ENCODE peak calls at places on chromosomes 12 and 14, in nine cellular contexts. N, I, F, Q, H, L, Y, G and S are unnamed samples. For H3K4me1 and H3K36me3, the result is how much of the 10 kb centered on the place peaks cover.

GRCh38 chr12:129089576-129089975 is 236.3 kb downstream of the GLT1D1 start:
- DNase-seq in N (no peak), I (no peak), F (no peak), Q (no peak), H (no peak), L (no peak), Y (no peak), G (no peak), S (no peak)

GRCh38 chr14:99734406-99735051 is 50.4 kb downstream of the CYP46A1 start:
- DNase-seq in N (no peak), I (peak), F (peak), Q (peak), H (no peak), L (peak), Y (peak), G (no peak), S (no peak)

GRCh38 chr12:16165506-16165905 is 112.0 kb downstream of the SLC15A5 start:
- DNase-seq in N (peak), I (peak), F (peak), Q (no peak), H (peak), L (peak), Y (no peak), G (no peak), S (no peak)

GRCh38 chr12:20624718-20625117 is 70.4 kb upstream of the SLCO1C1 start:
- DNase-seq in N (no peak), I (no peak), F (no peak), Q (no peak), H (peak), L (no peak), Y (no peak), G (no peak), S (no peak)

GRCh38 chr14:54420478-54421116 is 20.6 kb downstream of the CNIH1 start:
- DNase-seq in N (peak), I (no peak), F (peak), Q (no peak), H (peak), L (peak), Y (no peak), G (peak), S (no peak)

GRCh38 chr14:95157987-95158712 is 821 bp upstream of the DICER1 start:
- DNase-seq in N (no peak), I (no peak), F (no peak), Q (peak), H (no peak), L (no peak), Y (no peak), G (peak), S (peak)

GRCh38 chr12:6367065-6367968 is 8.0 kb downstream of the SCNN1A start:
- DNase-seq in N (no peak), I (no peak), F (no peak), Q (no peak), H (no peak), L (no peak), Y (no peak), G (no peak), S (peak)

GRCh38 chr12:570237-570925 is 92.9 kb downstream of the NINJ2 start:
- DNase-seq in N (peak), I (peak), F (peak), Q (peak), H (peak), L (peak), Y (peak), G (no peak), S (no peak)

GRCh38 chr14:45198551-45198950 is 54.5 kb downstream of the MIS18BP1 start:
- DNase-seq in N (no peak), I (no peak), F (no peak), Q (no peak), H (no peak), L (no peak), Y (no peak), G (no peak), S (no peak)

GRCh38 chr12:101637936-101638335 is 43.2 kb downstream of the MYBPC1 start:
- DNase-seq in N (no peak), I (no peak), F (no peak), Q (no peak), H (no peak), L (no peak), Y (no peak), G (no peak), S (no peak)

GRCh38 chr12:91529829-91530228 is 347.2 kb upstream of the DCN start:
- DNase-seq in N (no peak), I (no peak), F (no peak), Q (no peak), H (no peak), L (no peak), Y (no peak), G (no peak), S (no peak)

GRCh38 chr12:4446335-4446734 is 720 bp upstream of the FGF6 start:
- DNase-seq in N (no peak), I (no peak), F (no peak), Q (no peak), H (no peak), L (no peak), Y (no peak), G (no peak), S (no peak)

GRCh38 chr12:29698756-29699155 is 85.0 kb downstream of the TMTC1 start:
- DNase-seq in N (no peak), I (no peak), F (no peak), Q (no peak), H (peak), L (no peak), Y (no peak), G (no peak), S (no peak)

GRCh38 chr12:29702222-29702621 is 81.5 kb downstream of the TMTC1 start:
- DNase-seq in N (no peak), I (no peak), F (no peak), Q (no peak), H (no peak), L (no peak), Y (no peak), G (no peak), S (no peak)

GRCh38 chr12:29703528-29703927 is 80.2 kb downstream of the TMTC1 start:
- DNase-seq in N (no peak), I (no peak), F (no peak), Q (no peak), H (no peak), L (no peak), Y (no peak), G (no peak), S (no peak)

GRCh38 chr12:29702972-29703371 is 80.8 kb downstream of the TMTC1 start:
- DNase-seq in N (no peak), I (no peak), F (no peak), Q (no peak), H (no peak), L (no peak), Y (no peak), G (no peak), S (no peak)

GRCh38 chr12:29700761-29701481 is 82.8 kb downstream of the TMTC1 start:
- DNase-seq in N (no peak), I (no peak), F (no peak), Q (no peak), H (no peak), L (no peak), Y (no peak), G (no peak), S (no peak)
- H3K4me1 ChIP-seq in N (under half), I (under half), F (under half), Q (under half), H (under half), L (under half), Y (under half), G (under half), S (under half)

GRCh38 chr14:22798528-22798927 is 16.7 kb downstream of the SLC7A7 start:
- DNase-seq in N (no peak), I (no peak), F (no peak), Q (no peak), H (no peak), L (no peak), Y (no peak), G (no peak), S (no peak)

GRCh38 chr14:22794533-22794932 is 20.7 kb downstream of the SLC7A7 start:
- DNase-seq in N (no peak), I (no peak), F (no peak), Q (no peak), H (no peak), L (peak), Y (no peak), G (no peak), S (no peak)

GRCh38 chr14:22793976-22794375 is 21.3 kb downstream of the SLC7A7 start:
- DNase-seq in N (no peak), I (no peak), F (no peak), Q (no peak), H (no peak), L (no peak), Y (no peak), G (no peak), S (no peak)

GRCh38 chr14:22797017-22797917 is 18.0 kb downstream of the SLC7A7 start:
- DNase-seq in N (no peak), I (no peak), F (no peak), Q (no peak), H (no peak), L (no peak), Y (no peak), G (no peak), S (no peak)

GRCh38 chr14:22796087-22796707 is 19.0 kb downstream of the SLC7A7 start:
- DNase-seq in N (no peak), I (no peak), F (no peak), Q (no peak), H (no peak), L (no peak), Y (no peak), G (no peak), S (no peak)
- H3K27ac ChIP-seq in N (no peak), I (no peak), F (no peak), Q (no peak), H (no peak), L (no peak), Y (no peak), G (no peak), S (no peak)

GRCh38 chr14:96844857-96845570 is 47.8 kb downstream of the VRK1 start:
- DNase-seq in N (no peak), I (no peak), F (no peak), Q (no peak), H (no peak), L (no peak), Y (no peak), G (no peak), S (no peak)

GRCh38 chr14:96839251-96839650 is 42.1 kb downstream of the VRK1 start:
- DNase-seq in N (no peak), I (no peak), F (no peak), Q (no peak), H (no peak), L (no peak), Y (no peak), G (no peak), S (no peak)

GRCh38 chr14:96847451-96847850 is 50.3 kb downstream of the VRK1 start:
- DNase-seq in N (no peak), I (no peak), F (no peak), Q (no peak), H (peak), L (no peak), Y (no peak), G (no peak), S (no peak)

GRCh38 chr14:96838449-96838848 is 41.3 kb downstream of the VRK1 start:
- DNase-seq in N (no peak), I (no peak), F (no peak), Q (no peak), H (no peak), L (no peak), Y (no peak), G (no peak), S (no peak)

DNA sequence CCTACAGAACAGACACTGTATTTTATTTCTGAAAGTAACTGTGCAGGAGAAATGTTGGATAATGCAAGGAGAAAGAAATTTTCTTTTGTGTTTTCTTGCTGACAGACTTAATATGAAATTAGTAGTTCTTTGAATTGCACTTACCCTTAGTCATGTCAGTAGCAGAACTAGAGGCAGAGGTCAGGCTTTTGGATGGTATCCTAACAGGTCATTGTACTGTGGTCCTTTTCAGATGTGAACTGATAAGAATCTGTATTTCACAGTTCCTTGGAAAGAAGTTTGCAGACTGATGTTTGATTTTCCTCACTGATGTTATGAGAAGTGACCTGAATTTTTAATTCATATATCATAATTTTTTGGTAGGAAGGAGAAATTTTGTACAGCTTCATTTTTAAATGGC is 46.0 kb downstream of the VRK1 start:
- DNase-seq in N (no peak), I (no peak), F (no peak), Q (no peak), H (no peak), L (no peak), Y (no peak), G (no peak), S (no peak)
- H3K36me3 ChIP-seq in N (under half), I (under half), F (under half), Q (under half), H (under half), L (under half), Y (half or more), G (under half), S (under half)

GRCh38 chr14:92121207-92121669 is 268 bp downstream of the NDUFB1 start:
- DNase-seq in N (no peak), I (no peak), F (peak), Q (peak), H (peak), L (peak), Y (no peak), G (no peak), S (no peak)
- H3K4me1 ChIP-seq in N (under half), I (under half), F (under half), Q (under half), H (under half), L (under half), Y (under half), G (under half), S (half or more)

GRCh38 chr12:58818546-58818945 is 101.8 kb downstream of the LRIG3 start:
- DNase-seq in N (no peak), I (no peak), F (no peak), Q (no peak), H (no peak), L (no peak), Y (no peak), G (no peak), S (no peak)
- H3K27ac ChIP-seq in N (no peak), I (no peak), F (no peak), Q (no peak), H (no peak), L (no peak), Y (no peak), G (no peak), S (no peak)

GRCh38 chr12:10718279-10718821 is 4.8 kb downstream of the YBX3 start:
- DNase-seq in N (no peak), I (no peak), F (no peak), Q (no peak), H (peak), L (no peak), Y (no peak), G (no peak), S (no peak)

GRCh38 chr12:10716277-10716676 is 6.8 kb downstream of the YBX3 start:
- DNase-seq in N (no peak), I (no peak), F (no peak), Q (no peak), H (no peak), L (no peak), Y (no peak), G (no peak), S (no peak)

GRCh38 chr12:10716704-10717315 is 6.3 kb downstream of the YBX3 start:
- DNase-seq in N (peak), I (peak), F (peak), Q (peak), H (peak), L (peak), Y (peak), G (no peak), S (no peak)

GRCh38 chr12:10717410-10717809 is 5.7 kb downstream of the YBX3 start:
- DNase-seq in N (no peak), I (no peak), F (no peak), Q (no peak), H (peak), L (no peak), Y (no peak), G (no peak), S (no peak)

DNA sequence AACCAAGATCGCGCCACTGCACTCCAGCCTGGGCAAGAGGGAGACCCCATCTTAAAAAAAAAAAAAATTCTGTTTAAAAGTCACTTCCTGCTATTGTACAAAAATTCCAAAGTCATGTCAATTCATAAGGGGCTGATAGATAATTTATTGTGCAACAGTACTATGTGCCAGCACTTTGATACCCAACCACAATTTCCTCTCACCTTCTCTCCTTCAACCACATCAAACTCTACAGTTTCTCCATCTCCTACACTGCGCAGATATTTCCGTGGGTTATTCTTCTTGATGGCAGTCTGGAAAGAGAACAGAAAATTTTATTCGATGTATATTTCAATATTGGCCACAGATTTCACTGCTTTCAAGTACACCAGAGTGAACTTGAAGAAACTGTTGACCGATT is 7.6 kb downstream of the YBX3 start:
- DNase-seq in N (no peak), I (no peak), F (no peak), Q (no peak), H (no peak), L (no peak), Y (no peak), G (peak), S (peak)
- H3K36me3 ChIP-seq in N (half or more), I (under half), F (under half), Q (under half), H (under half), L (under half), Y (half or more), G (under half), S (under half)

DNA sequence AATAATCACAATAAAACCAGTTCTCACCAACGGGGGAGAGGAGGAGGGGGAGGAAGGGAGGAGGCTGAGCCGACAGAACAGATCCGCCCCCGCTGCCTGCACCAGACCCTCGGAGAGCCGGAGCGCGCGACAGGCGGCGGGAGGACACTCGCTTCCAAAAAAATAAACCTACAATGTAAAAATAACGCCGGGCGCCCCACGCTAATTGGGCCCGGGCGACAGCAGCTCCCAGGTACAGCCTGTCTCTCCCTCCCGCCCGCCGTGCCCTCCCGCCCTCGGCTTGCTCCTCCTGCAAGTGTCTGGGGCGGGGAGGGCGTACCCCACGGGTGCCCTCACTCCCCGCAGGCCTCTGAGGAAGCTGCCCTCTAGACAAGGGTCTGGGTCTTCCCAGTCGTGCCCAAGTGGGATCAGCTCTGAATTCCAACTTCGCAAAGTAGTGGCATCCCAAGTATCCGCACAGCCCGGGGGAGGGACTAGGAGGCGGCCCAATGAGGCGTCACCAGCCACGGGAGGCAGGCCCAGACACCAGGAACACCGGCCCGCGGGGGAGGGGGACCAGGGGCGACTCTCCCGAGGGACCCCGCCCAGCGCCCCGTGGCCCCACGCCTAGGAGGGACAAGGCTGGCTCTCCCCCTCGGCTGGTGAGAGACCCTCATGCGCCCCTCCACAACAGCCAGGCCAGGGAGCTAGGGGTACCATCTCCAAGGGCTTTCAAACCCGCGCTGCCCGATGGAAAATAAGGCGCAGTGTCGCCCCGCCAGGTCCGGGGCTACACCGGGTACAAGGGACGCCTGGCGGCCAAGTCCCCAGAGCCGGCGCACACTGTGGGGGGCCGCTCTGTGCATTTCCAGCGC is 1.0 kb downstream of the NCOR2 start:
- DNase-seq in N (peak), I (peak), F (peak), Q (peak), H (peak), L (peak), Y (no peak), G (peak), S (peak)
- H3K4me1 ChIP-seq in N (under half), I (under half), F (under half), Q (under half), H (under half), L (under half), Y (under half), G (under half), S (under half)

GRCh38 chr14:89861630-89862029 is 92.9 kb downstream of the EFCAB11 start:
- DNase-seq in N (no peak), I (no peak), F (no peak), Q (no peak), H (no peak), L (no peak), Y (no peak), G (no peak), S (no peak)

GRCh38 chr14:89858084-89858483 is 96.4 kb downstream of the EFCAB11 start:
- DNase-seq in N (no peak), I (no peak), F (no peak), Q (no peak), H (no peak), L (no peak), Y (no peak), G (no peak), S (no peak)

GRCh38 chr14:89853976-89854693 is 100.4 kb downstream of the EFCAB11 start:
- DNase-seq in N (no peak), I (no peak), F (no peak), Q (no peak), H (no peak), L (no peak), Y (no peak), G (no peak), S (no peak)

GRCh38 chr14:89855961-89856360 is 98.6 kb downstream of the EFCAB11 start:
- DNase-seq in N (no peak), I (peak), F (no peak), Q (no peak), H (no peak), L (no peak), Y (no peak), G (no peak), S (no peak)

GRCh38 chr14:89856871-89857345 is 97.6 kb downstream of the EFCAB11 start:
- DNase-seq in N (no peak), I (no peak), F (no peak), Q (no peak), H (no peak), L (no peak), Y (no peak), G (no peak), S (no peak)
- H3K27ac ChIP-seq in N (no peak), I (no peak), F (no peak), Q (no peak), H (no peak), L (no peak), Y (peak), G (no peak), S (no peak)

GRCh38 chr14:77337880-77338279 is 17.0 kb downstream of the GSTZ1 start:
- DNase-seq in N (no peak), I (no peak), F (no peak), Q (no peak), H (no peak), L (no peak), Y (no peak), G (no peak), S (no peak)
- H3K36me3 ChIP-seq in N (under half), I (under half), F (under half), Q (under half), H (under half), L (under half), Y (under half), G (under half), S (under half)